ENCODE peak calls at places on chromosomes 4 and X, in four cellular contexts. One of them, this sample, is unnamed.

GRCh38 chr4:176635372-176636261 is 157.1 kb downstream of the VEGFC start:
- DNase-seq in HCT116: no peak
- DNase-seq in GM12878: no peak
- DNase-seq in HepG2: no peak
- DNase-seq in this sample: no peak

GRCh38 chr4:150056569-150056968 is 21.7 kb upstream of the DCLK2 start:
- DNase-seq in HCT116: no peak
- DNase-seq in HepG2: no peak
- DNase-seq in GM12878: no peak
- DNase-seq in this sample: no peak

GRCh38 chr4:88937081-88937480 is 119.9 kb downstream of the FAM13A start:
- DNase-seq in GM12878: no peak
- DNase-seq in HCT116: no peak
- DNase-seq in HepG2: no peak
- DNase-seq in this sample: no peak

GRCh38 chrX:119885554-119886428 is 9.9 kb upstream of the AKAP14 start:
- DNase-seq in HCT116: no peak
- DNase-seq in HepG2: peak; percentile 98
- DNase-seq in GM12878: no peak
- DNase-seq in this sample: no peak

GRCh38 chrX:53716328-53717088 is 30.0 kb upstream of the HUWE1 start:
- DNase-seq in HCT116: no peak
- DNase-seq in GM12878: peak; percentile 87
- DNase-seq in HepG2: no peak
- DNase-seq in this sample: no peak

GRCh38 chrX:129678176-129678880 is 23.6 kb upstream of the APLN start:
- DNase-seq in GM12878: no peak
- DNase-seq in HepG2: no peak
- DNase-seq in HCT116: no peak
- DNase-seq in this sample: no peak

GRCh38 chrX:121635141-121635540 is 587.7 kb downstream of the GLUD2 start:
- DNase-seq in HCT116: no peak
- DNase-seq in HepG2: no peak
- DNase-seq in GM12878: no peak
- DNase-seq in this sample: no peak

GRCh38 chrX:85244411-85245210 is 820 bp downstream of the ZNF711 start:
- DNase-seq in GM12878: no peak
- DNase-seq in HepG2: no peak
- DNase-seq in HCT116: no peak
- DNase-seq in this sample: no peak

GRCh38 chrX:8314881-8315280 is 143.8 kb upstream of the VCX2 start:
- DNase-seq in HepG2: no peak
- DNase-seq in HCT116: no peak
- DNase-seq in GM12878: no peak
- DNase-seq in this sample: no peak

GRCh38 chr4:1797298-1797860 is 4.3 kb downstream of the FGFR3 start:
- DNase-seq in HepG2: no peak
- DNase-seq in HCT116: no peak
- DNase-seq in GM12878: no peak
- DNase-seq in this sample: no peak

GRCh38 chr4:118410143-118410542 is 57.3 kb upstream of the PRSS12 start:
- DNase-seq in GM12878: no peak
- DNase-seq in HCT116: no peak
- DNase-seq in HepG2: no peak
- DNase-seq in this sample: no peak

GRCh38 chr4:183100827-183101226 is 1.8 kb downstream of the WWC2 start:
- DNase-seq in HCT116: no peak
- DNase-seq in HepG2: peak; percentile 79
- DNase-seq in GM12878: no peak
- DNase-seq in this sample: no peak

GRCh38 chr4:127134490-127134889 is 498.3 kb upstream of the INTU start:
- DNase-seq in HCT116: no peak
- DNase-seq in GM12878: no peak
- DNase-seq in HepG2: no peak
- DNase-seq in this sample: no peak

GRCh38 chr4:123397276-123398150 is 918 bp downstream of the SPRY1 start:
- DNase-seq in GM12878: no peak
- DNase-seq in HCT116: peak; percentile 47
- DNase-seq in HepG2: peak; percentile 75
- DNase-seq in this sample: peak; percentile 22

GRCh38 chr4:152038238-152038637 is 277.4 kb upstream of the GATB start:
- DNase-seq in HCT116: no peak
- DNase-seq in HepG2: no peak
- DNase-seq in GM12878: no peak
- DNase-seq in this sample: no peak

GRCh38 chr4:91325495-91325894 is 978.3 kb upstream of the GRID2 start:
- DNase-seq in HCT116: peak; percentile 1
- DNase-seq in GM12878: no peak
- DNase-seq in HepG2: no peak
- DNase-seq in this sample: no peak

GRCh38 chr4:67713531-67714247 is 12.7 kb upstream of the UBA6 start:
- DNase-seq in HepG2: no peak
- DNase-seq in HCT116: no peak
- DNase-seq in GM12878: no peak
- DNase-seq in this sample: no peak

GRCh38 chrX:77785400-77785745 is 643 bp downstream of the ATRX start:
- DNase-seq in HCT116: no peak
- DNase-seq in GM12878: no peak
- DNase-seq in HepG2: no peak
- DNase-seq in this sample: no peak

GRCh38 chrX:76433219-76433618 is 5.7 kb downstream of the MAGEE1 start:
- DNase-seq in HepG2: no peak
- DNase-seq in HCT116: no peak
- DNase-seq in GM12878: no peak
- DNase-seq in this sample: no peak

GRCh38 chr4:38396845-38397547 is 267.0 kb upstream of the KLF3 start:
- DNase-seq in GM12878: no peak
- DNase-seq in HepG2: no peak
- DNase-seq in HCT116: no peak
- DNase-seq in this sample: no peak

GRCh38 chrX:130083107-130083490 is 27.2 kb downstream of the ELF4 start:
- DNase-seq in HepG2: no peak
- DNase-seq in GM12878: no peak
- DNase-seq in HCT116: no peak
- DNase-seq in this sample: no peak

GRCh38 chrX:139920306-139920705 is 12.5 kb downstream of the ATP11C start:
- DNase-seq in HepG2: no peak
- DNase-seq in GM12878: no peak
- DNase-seq in HCT116: no peak
- DNase-seq in this sample: no peak

GRCh38 chrX:56728752-56729151 is 291 bp upstream of the NBDY start:
- DNase-seq in GM12878: no peak
- DNase-seq in HCT116: no peak
- DNase-seq in HepG2: no peak
- DNase-seq in this sample: no peak

GRCh38 chr4:35897808-35898207 is 346.5 kb downstream of the ARAP2 start:
- DNase-seq in HepG2: no peak
- DNase-seq in HCT116: no peak
- DNase-seq in GM12878: no peak
- DNase-seq in this sample: no peak

GRCh38 chrX:49754238-49754857 is 58.6 kb upstream of the PAGE1 start:
- DNase-seq in HCT116: peak; percentile 10
- DNase-seq in GM12878: no peak
- DNase-seq in HepG2: peak; percentile 24
- DNase-seq in this sample: peak; percentile 18

GRCh38 chr4:127601029-127601428 is 31.7 kb upstream of the INTU start:
- DNase-seq in GM12878: no peak
- DNase-seq in HepG2: no peak
- DNase-seq in HCT116: no peak
- DNase-seq in this sample: no peak

GRCh38 chr4:125515016-125515415 is 200.3 kb downstream of the FAT4 start:
- DNase-seq in GM12878: no peak
- DNase-seq in HCT116: no peak
- DNase-seq in HepG2: no peak
- DNase-seq in this sample: no peak

GRCh38 chr4:152591361-152591760 is 55.5 kb upstream of the FBXW7 start:
- DNase-seq in HepG2: no peak
- DNase-seq in GM12878: no peak
- DNase-seq in HCT116: no peak
- DNase-seq in this sample: no peak

GRCh38 chr4:70564033-70564432 is 28.0 kb upstream of the AMBN start:
- DNase-seq in HepG2: peak; percentile 75
- DNase-seq in HCT116: no peak
- DNase-seq in GM12878: no peak
- DNase-seq in this sample: no peak

GRCh38 chr4:89482248-89482647 is 174.6 kb upstream of the GPRIN3 start:
- DNase-seq in GM12878: no peak
- DNase-seq in HepG2: peak; percentile 35
- DNase-seq in HCT116: peak; percentile 68
- DNase-seq in this sample: peak; percentile 20

GRCh38 chr4:7355795-7356194 is 78.9 kb downstream of the PSAPL1 start:
- DNase-seq in HCT116: no peak
- DNase-seq in GM12878: no peak
- DNase-seq in HepG2: no peak
- DNase-seq in this sample: no peak

GRCh38 chrX:73401591-73402266 is 45.1 kb upstream of the CDX4 start:
- DNase-seq in GM12878: no peak
- DNase-seq in HCT116: no peak
- DNase-seq in HepG2: no peak
- DNase-seq in this sample: peak; percentile 40

GRCh38 chr4:13143234-13143633 is 340.9 kb downstream of the RAB28 start:
- DNase-seq in GM12878: no peak
- DNase-seq in HepG2: no peak
- DNase-seq in HCT116: no peak
- DNase-seq in this sample: no peak

GRCh38 chrX:20421275-20421674 is 154.6 kb upstream of the RPS6KA3 start:
- DNase-seq in GM12878: no peak
- DNase-seq in HCT116: no peak
- DNase-seq in HepG2: no peak
- DNase-seq in this sample: no peak
- H3K4me1 ChIP-seq in GM12878: peaks cover 12% of the 10 kb centered on the region
- H3K4me1 ChIP-seq in HCT116: no peaks in the 10 kb centered on the region
- H3K4me1 ChIP-seq in HepG2: peaks cover 8% of the 10 kb centered on the region
- H3K4me1 ChIP-seq in this sample: no peaks in the 10 kb centered on the region

DNA sequence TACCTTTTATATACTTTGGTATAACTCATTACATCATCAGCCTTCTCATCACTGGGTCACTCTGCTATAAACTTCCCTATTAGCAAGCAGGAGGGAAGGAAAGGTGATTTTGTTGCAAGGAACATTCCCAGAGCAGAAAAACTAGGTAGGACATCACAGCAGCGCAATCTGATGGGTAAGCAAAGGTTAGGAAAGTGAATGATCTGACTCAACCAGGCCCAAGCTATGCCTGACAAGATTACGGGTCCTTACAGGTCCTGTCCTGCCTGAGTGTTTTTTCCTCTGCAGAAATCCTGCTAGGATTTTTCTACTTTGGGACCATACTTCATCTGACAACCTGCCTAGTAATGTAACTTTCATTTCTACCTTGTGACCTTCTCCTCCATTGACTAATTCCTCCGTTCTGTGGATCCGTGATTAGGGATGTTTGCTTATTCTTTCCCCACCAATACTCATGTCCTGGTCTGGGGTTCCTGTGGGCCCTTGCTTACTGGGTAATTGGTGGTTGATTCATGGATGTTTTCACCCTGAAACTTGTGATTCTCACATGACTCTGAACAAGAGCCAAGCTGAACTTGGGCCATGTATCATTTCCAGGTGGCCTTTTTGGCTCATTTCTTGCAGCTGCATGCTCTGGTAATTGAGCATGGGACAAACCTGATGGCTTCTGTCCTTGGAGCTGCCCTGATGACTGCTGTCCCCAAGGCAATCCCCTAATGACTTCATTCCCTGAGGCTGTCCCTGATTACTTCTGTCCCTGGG is 111.9 kb upstream of the KIT start:
- DNase-seq in HepG2: no peak
- DNase-seq in HCT116: no peak
- DNase-seq in GM12878: no peak
- DNase-seq in this sample: no peak
- TF ChIP-seq ZNF274 in HepG2: no peak
- TF ChIP-seq ZNF274 in HCT116: no peak
- TF ChIP-seq ZNF274 in GM12878: no peak
- TF ChIP-seq ZNF274 in this sample: no peak

DNA sequence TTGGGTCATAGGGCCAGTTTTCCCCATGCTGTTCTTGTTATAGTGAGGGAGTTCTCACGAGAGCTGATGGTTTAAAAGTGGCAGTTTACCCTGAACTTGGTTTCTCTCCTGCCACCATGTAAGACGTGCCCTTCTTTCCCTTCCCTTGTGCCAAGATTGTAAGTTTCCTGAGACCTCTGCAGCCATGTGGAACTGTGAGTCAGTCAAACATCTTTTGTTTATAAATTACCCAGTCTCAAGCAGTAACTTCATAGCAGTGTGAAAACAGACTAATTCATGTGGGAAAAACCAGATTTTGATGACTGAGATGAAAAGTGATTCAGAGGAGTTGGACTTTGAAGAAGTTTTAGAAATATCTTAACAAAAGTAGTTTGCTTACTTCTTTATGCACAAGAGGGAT is 101.4 kb downstream of the ARHGAP10 start:
- DNase-seq in HepG2: no peak
- DNase-seq in GM12878: no peak
- DNase-seq in HCT116: no peak
- DNase-seq in this sample: no peak
- H3K4me1 ChIP-seq in HepG2: no peaks in the 10 kb centered on the region
- H3K4me1 ChIP-seq in GM12878: peaks cover 10% of the 10 kb centered on the region
- H3K4me1 ChIP-seq in HCT116: peaks cover 44% of the 10 kb centered on the region
- H3K4me1 ChIP-seq in this sample: no peaks in the 10 kb centered on the region

GRCh38 chr4:129602447-129602846 is 506.5 kb downstream of the C4orf33 start:
- DNase-seq in HepG2: no peak
- DNase-seq in HCT116: no peak
- DNase-seq in GM12878: no peak
- DNase-seq in this sample: no peak

GRCh38 chr4:129604632-129605031 is 508.7 kb downstream of the C4orf33 start:
- DNase-seq in GM12878: no peak
- DNase-seq in HepG2: no peak
- DNase-seq in HCT116: no peak
- DNase-seq in this sample: no peak

GRCh38 chr4:129603241-129603931 is 507.4 kb downstream of the C4orf33 start:
- DNase-seq in HCT116: no peak
- DNase-seq in HepG2: no peak
- DNase-seq in GM12878: no peak
- DNase-seq in this sample: no peak

GRCh38 chr4:129598582-129598981 is 502.6 kb downstream of the C4orf33 start:
- DNase-seq in GM12878: no peak
- DNase-seq in HCT116: no peak
- DNase-seq in HepG2: no peak
- DNase-seq in this sample: no peak

DNA sequence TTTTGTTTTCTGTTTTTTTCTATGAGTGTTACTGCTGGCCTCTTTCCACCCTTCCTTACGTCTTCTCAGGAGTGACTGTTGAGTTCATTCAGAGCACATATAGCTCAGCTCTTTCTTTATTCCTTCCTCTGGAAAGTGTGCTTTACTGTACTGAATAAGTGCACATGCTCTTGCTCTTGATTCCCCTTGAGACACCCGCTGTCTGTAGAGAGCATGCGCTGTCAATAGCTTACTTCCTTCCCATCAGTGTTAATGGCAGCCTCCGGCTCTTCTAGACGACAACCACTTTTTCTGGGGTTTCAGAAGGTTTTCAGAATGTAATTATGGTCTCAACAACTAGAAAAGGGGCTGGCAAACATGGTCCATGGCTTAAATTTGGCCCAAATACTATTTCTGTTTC is 504.9 kb downstream of the C4orf33 start:
- DNase-seq in HCT116: no peak
- DNase-seq in HepG2: no peak
- DNase-seq in GM12878: no peak
- DNase-seq in this sample: no peak
- TF ChIP-seq ZNF274 in HCT116: no peak
- TF ChIP-seq ZNF274 in HepG2: no peak
- TF ChIP-seq ZNF274 in GM12878: no peak
- TF ChIP-seq ZNF274 in this sample: no peak

This sample was measured in NT2/D1.